ENCODE peak calls at places on chromosomes 16 and 17, in seven cellular contexts. X, Y, B, U, T, E and K are unnamed samples.

GRCh38 chr17:28173071-28173561 is 130.6 kb downstream of the NLK start:
- DNase-seq in E (peak), T (no peak), Y (no peak), U (no peak), X (no peak), B (no peak), K (no peak)

GRCh38 chr16:86604436-86605220 is 26.3 kb downstream of the FOXL1 start:
- DNase-seq in U (peak), B (no peak), Y (no peak), X (no peak), E (no peak), T (no peak), K (no peak)

GRCh38 chr16:70770291-70770967 is 30.5 kb downstream of the VAC14 start:
- DNase-seq in Y (no peak), T (no peak), U (no peak), B (no peak), X (no peak), E (no peak), K (no peak)

GRCh38 chr17:69388791-69389442 is 25.6 kb upstream of the MAP2K6 start:
- DNase-seq in E (no peak), X (no peak), Y (no peak), U (no peak), B (no peak), T (no peak), K (no peak)

GRCh38 chr17:48929812-48930165 is 14.9 kb downstream of the SNF8 start:
- DNase-seq in Y (no peak), X (no peak), E (no peak), T (no peak), B (no peak), U (no peak), K (no peak)

GRCh38 chr17:80868022-80868609 is 123.5 kb upstream of the CHMP6 start:
- DNase-seq in B (no peak), T (no peak), E (no peak), U (no peak), Y (no peak), X (no peak), K (no peak)

GRCh38 chr17:7817643-7817964 is 16.4 kb upstream of the KDM6B start:
- DNase-seq in U (no peak), E (no peak), B (no peak), T (no peak), X (no peak), Y (no peak), K (no peak)

GRCh38 chr16:84360170-84360569 is 8.2 kb upstream of the ATP2C2 start:
- DNase-seq in B (peak), Y (no peak), U (no peak), X (no peak), T (no peak), E (no peak), K (no peak)

GRCh38 chr16:88376835-88377726 is 5.7 kb upstream of the ZNF469 start:
- DNase-seq in E (peak), U (no peak), B (no peak), Y (no peak), X (no peak), T (no peak), K (no peak)

GRCh38 chr16:85539629-85540291 is 73.4 kb upstream of the GSE1 start:
- DNase-seq in E (no peak), U (no peak), X (no peak), T (no peak), Y (no peak), B (no peak), K (no peak)

GRCh38 chr17:62165378-62165722 is 100.3 kb upstream of the MED13 start:
- DNase-seq in T (no peak), B (no peak), U (peak), X (no peak), Y (no peak), E (no peak), K (no peak)

GRCh38 chr17:46995841-46996571 is 17.0 kb upstream of the RPRML start:
- DNase-seq in Y (peak), B (peak), X (no peak), U (no peak), E (peak), T (no peak), K (no peak)

GRCh38 chr16:982152-983043 is 828 bp downstream of the SOX8 start:
- DNase-seq in T (peak), U (no peak), Y (no peak), B (no peak), X (no peak), E (no peak), K (no peak)

GRCh38 chr16:72286936-72287620 is 115.1 kb upstream of the PMFBP1 start:
- DNase-seq in E (no peak), Y (peak), T (no peak), X (no peak), U (no peak), B (no peak), K (no peak)

GRCh38 chr17:19501219-19501618 is 32.4 kb upstream of the SLC47A1 start:
- DNase-seq in T (no peak), E (no peak), X (no peak), Y (no peak), B (no peak), U (no peak), K (no peak)

GRCh38 chr16:27434141-27435051 is 32.4 kb downstream of the IL21R start:
- DNase-seq in U (no peak), E (no peak), X (no peak), Y (no peak), B (no peak), T (no peak), K (no peak)

GRCh38 chr16:46972429-46972970 is 974 bp downstream of the DNAJA2 start:
- DNase-seq in Y (peak), T (no peak), B (peak), X (no peak), U (peak), E (peak), K (no peak)

GRCh38 chr17:81030726-81031570 is 4.0 kb upstream of the BAIAP2 start:
- DNase-seq in T (no peak), Y (no peak), B (no peak), U (no peak), E (peak), X (no peak), K (no peak)

DNA sequence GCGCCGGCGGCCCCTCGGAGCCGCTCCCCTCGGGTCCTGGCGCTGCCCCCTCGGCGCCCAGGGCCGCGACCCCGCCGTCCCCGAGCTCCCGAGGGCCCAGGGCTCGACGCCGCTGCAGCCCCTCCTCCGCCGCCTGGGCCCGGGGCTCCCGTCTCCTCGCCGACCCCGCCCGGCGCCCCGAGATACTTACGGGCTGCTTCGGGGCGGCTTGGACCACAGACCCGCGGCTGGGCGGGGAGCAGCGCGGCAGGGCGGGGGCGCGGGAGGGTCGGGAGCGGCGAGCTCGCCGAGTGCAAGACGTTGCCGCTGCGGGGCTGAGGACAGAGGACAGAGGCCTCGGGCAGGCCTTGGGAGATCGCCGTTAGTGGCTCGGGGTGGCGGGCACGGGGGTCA is 290 bp downstream of the TOB1 start:
- DNase-seq in T (no peak), E (no peak), U (no peak), B (no peak), X (no peak), Y (no peak), K (no peak)
- TF ChIP-seq CTCF in T (no peak), E (no peak), U (no peak), B (no peak), X (no peak), Y (no peak), K (no peak)

GRCh38 chr16:77435240-77435819 is 496 bp upstream of the ADAMTS18 start:
- DNase-seq in T (no peak), U (no peak), B (no peak), E (no peak), Y (no peak), X (no peak), K (no peak)

GRCh38 chr16:77433146-77433545 is 1.7 kb downstream of the ADAMTS18 start:
- DNase-seq in Y (no peak), E (no peak), U (no peak), X (no peak), B (no peak), T (no peak), K (no peak)

GRCh38 chr16:77432264-77432663 is 2.6 kb downstream of the ADAMTS18 start:
- DNase-seq in Y (no peak), T (no peak), X (no peak), E (no peak), B (no peak), U (no peak), K (no peak)

GRCh38 chr16:77434022-77434364 is 841 bp downstream of the ADAMTS18 start:
- DNase-seq in E (no peak), Y (no peak), X (no peak), T (no peak), U (no peak), B (no peak), K (no peak)

GRCh38 chr16:77434365-77435239 is at the start of gene ADAMTS18:
- DNase-seq in U (no peak), E (no peak), B (no peak), T (no peak), Y (no peak), X (no peak), K (no peak)
- TF ChIP-seq CTCF in U (no peak), E (no peak), B (no peak), T (no peak), Y (no peak), X (no peak), K (no peak)

DNA sequence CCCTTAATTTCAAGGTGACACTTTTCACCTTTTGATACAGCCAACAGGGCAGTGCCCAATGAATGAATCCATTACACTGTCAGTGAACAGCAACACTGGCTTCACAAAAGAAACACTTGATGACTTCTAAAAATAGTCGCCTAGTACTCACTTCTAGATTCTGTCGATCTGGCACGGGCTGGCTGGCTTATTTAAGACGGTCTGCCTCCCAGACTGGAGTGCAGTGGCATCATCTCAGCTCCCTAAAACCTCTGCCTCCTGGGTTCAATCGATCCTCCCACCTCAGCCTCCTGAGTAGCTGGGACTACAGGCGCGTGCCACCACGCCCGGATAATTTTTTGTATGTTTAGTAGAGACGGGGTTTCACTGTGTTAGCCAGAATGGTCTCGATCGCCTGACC is 1.9 kb downstream of the NDUFAB1 start:
- DNase-seq in B (no peak), E (no peak), U (no peak), X (no peak), T (no peak), Y (no peak), K (no peak)
- TF ChIP-seq CTCF in B (no peak), E (no peak), U (no peak), X (no peak), T (no peak), Y (no peak), K (no peak)

GRCh38 chr17:82918508-82918907 is 78.7 kb upstream of the ZNF750 start:
- DNase-seq in X (no peak), T (no peak), Y (no peak), U (no peak), B (no peak), E (no peak), K (no peak)

GRCh38 chr17:82920150-82920549 is 80.3 kb upstream of the ZNF750 start:
- DNase-seq in E (no peak), X (no peak), U (no peak), B (no peak), T (no peak), Y (no peak), K (no peak)

GRCh38 chr17:82915010-82915696 is 75.3 kb upstream of the ZNF750 start:
- DNase-seq in T (no peak), E (no peak), X (no peak), B (no peak), U (no peak), Y (no peak), K (no peak)

GRCh38 chr17:82915697-82916027 is 75.8 kb upstream of the ZNF750 start:
- DNase-seq in B (no peak), X (no peak), U (no peak), Y (no peak), E (no peak), T (no peak), K (no peak)

GRCh38 chr17:82917656-82918345 is 78.0 kb upstream of the ZNF750 start:
- DNase-seq in T (no peak), B (peak), Y (no peak), E (peak), X (no peak), U (no peak), K (no peak)
- TF ChIP-seq CTCF in T (peak), B (peak), Y (peak), E (peak), X (no peak), U (peak), K (no peak)

DNA sequence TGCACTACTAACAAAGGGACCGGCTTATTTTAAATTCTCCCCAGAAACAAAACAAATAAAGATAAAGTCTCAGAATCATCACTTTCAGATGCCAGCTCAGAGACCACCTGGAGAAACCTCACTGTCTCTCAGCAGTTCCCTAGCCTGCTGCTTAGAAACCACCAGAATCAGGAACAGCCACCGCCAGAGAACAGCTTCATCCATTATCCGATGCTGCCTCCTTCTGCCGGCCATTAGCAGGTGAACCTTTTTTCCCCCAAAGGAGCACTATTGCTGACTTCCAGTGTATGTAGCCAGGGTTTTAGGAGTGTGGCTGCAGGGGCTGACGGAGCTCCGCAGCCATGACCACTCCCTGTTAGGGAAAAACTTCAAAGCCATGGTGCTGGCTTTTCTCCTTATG is 171.2 kb upstream of the DYNLRB2 start:
- DNase-seq in B (peak), Y (peak), U (no peak), E (peak), X (peak), T (no peak), K (no peak)
- TF ChIP-seq CTCF in B (peak), Y (peak), U (peak), E (peak), X (no peak), T (peak), K (no peak)

DNA sequence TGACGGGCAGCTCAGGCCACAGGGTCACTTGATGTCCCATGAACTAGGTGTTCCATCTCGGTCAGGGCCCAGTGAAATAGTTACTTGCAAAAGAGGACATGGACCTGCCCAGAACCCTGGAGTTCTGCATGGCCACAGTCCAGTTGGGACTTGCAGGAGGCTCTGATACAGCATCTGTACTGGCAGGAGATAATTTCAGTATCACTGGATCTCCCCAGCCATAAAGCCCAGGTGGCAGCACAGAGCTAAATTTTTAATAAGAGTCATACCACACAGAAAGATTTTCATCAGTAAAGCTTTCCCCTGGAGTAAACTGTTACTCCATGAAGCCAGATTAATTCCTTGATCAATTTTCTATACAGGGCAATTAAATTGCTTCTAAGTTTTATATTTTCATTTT is 18.0 kb upstream of the SLC16A5 start:
- DNase-seq in U (no peak), Y (peak), T (no peak), E (peak), X (no peak), B (peak), K (no peak)
- TF ChIP-seq CTCF in U (peak), Y (peak), T (peak), E (peak), X (no peak), B (peak), K (no peak)

GRCh38 chr17:58337600-58338453 is 9.2 kb upstream of the TSPOAP1 start:
- DNase-seq in U (peak), E (peak), X (peak), Y (no peak), T (peak), B (peak), K (no peak)

GRCh38 chr17:58338907-58339774 is 10.5 kb upstream of the TSPOAP1 start:
- DNase-seq in E (peak), B (peak), X (no peak), Y (no peak), U (peak), T (no peak), K (no peak)

GRCh38 chr17:58337126-58337599 is 8.6 kb upstream of the TSPOAP1 start:
- DNase-seq in E (no peak), T (no peak), B (no peak), Y (no peak), U (no peak), X (no peak), K (no peak)

GRCh38 chr17:58339775-58340622 is 11.4 kb upstream of the TSPOAP1 start:
- DNase-seq in U (no peak), B (no peak), Y (no peak), T (no peak), E (no peak), X (no peak), K (no peak)

DNA sequence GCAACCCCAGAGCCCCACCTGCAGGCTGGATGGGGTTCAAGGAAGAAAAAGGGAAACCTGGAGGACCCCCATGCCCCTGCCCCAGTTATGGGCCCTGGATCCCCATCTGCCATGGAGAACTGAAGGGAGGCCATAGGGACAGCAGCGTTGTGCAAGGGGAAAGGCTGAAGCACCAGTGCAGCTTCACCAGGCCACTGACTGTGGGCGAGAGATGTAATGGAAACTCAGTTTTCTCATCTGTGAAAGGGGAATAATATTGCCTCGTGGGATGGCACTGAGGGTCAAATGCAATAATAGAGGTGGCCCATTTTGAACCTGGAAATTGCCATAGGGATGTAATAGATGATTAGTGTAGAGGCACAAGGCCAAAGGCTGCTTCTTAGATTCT is 9.9 kb upstream of the TSPOAP1 start:
- DNase-seq in Y (no peak), B (no peak), U (no peak), T (no peak), X (no peak), E (no peak), K (no peak)
- TF ChIP-seq CTCF in Y (no peak), B (no peak), U (peak), T (no peak), X (no peak), E (no peak), K (no peak)